ENCODE peak calls at places on chromosomes 16 and 17, in eight cellular contexts. One of them, this sample, is unnamed.

GRCh38 chr16:56675685-56676210 is 6.1 kb downstream of the MT1H start:
- DNase-seq in nephron progenitor cell: peak
- DNase-seq in GDM1: no peak
- DNase-seq in thoracic aorta: no peak
- DNase-seq in AG04450: no peak
- DNase-seq in activated T-cell treated with anti-CD3 and anti-CD28 coated beads, Interleukin-2, amount 50 U/mL, for 1 hour: peak
- DNase-seq in heart right ventricle: no peak
- DNase-seq in NK-92 treated with Interleukin-12 subunit alpha and Interleukin-12 subunit beta, amount 100 ng/mL, for 24 hours: no peak
- DNase-seq in this sample: peak

GRCh38 chr17:17824780-17825614 is 11.8 kb downstream of the SREBF1 start:
- DNase-seq in GDM1: peak
- DNase-seq in activated T-cell treated with anti-CD3 and anti-CD28 coated beads, Interleukin-2, amount 50 U/mL, for 1 hour: no peak
- DNase-seq in thoracic aorta: no peak
- DNase-seq in NK-92 treated with Interleukin-12 subunit alpha and Interleukin-12 subunit beta, amount 100 ng/mL, for 24 hours: no peak
- DNase-seq in nephron progenitor cell: no peak
- DNase-seq in AG04450: no peak
- DNase-seq in heart right ventricle: no peak
- DNase-seq in this sample: no peak

GRCh38 chr17:74736423-74737298 is at the start of gene RAB37:
- DNase-seq in thoracic aorta: no peak
- DNase-seq in NK-92 treated with Interleukin-12 subunit alpha and Interleukin-12 subunit beta, amount 100 ng/mL, for 24 hours: no peak
- DNase-seq in nephron progenitor cell: peak
- DNase-seq in activated T-cell treated with anti-CD3 and anti-CD28 coated beads, Interleukin-2, amount 50 U/mL, for 1 hour: peak
- DNase-seq in heart right ventricle: no peak
- DNase-seq in GDM1: peak
- DNase-seq in AG04450: no peak
- DNase-seq in this sample: peak

GRCh38 chr16:56301391-56301850 is 110.1 kb downstream of the GNAO1 start:
- DNase-seq in nephron progenitor cell: no peak
- DNase-seq in heart right ventricle: no peak
- DNase-seq in NK-92 treated with Interleukin-12 subunit alpha and Interleukin-12 subunit beta, amount 100 ng/mL, for 24 hours: no peak
- DNase-seq in thoracic aorta: no peak
- DNase-seq in activated T-cell treated with anti-CD3 and anti-CD28 coated beads, Interleukin-2, amount 50 U/mL, for 1 hour: no peak
- DNase-seq in GDM1: no peak
- DNase-seq in AG04450: no peak
- DNase-seq in this sample: no peak

GRCh38 chr17:77316651-77317050 is 175.9 kb downstream of the SEC14L1 start:
- DNase-seq in thoracic aorta: no peak
- DNase-seq in AG04450: no peak
- DNase-seq in activated T-cell treated with anti-CD3 and anti-CD28 coated beads, Interleukin-2, amount 50 U/mL, for 1 hour: no peak
- DNase-seq in GDM1: no peak
- DNase-seq in heart right ventricle: no peak
- DNase-seq in NK-92 treated with Interleukin-12 subunit alpha and Interleukin-12 subunit beta, amount 100 ng/mL, for 24 hours: no peak
- DNase-seq in nephron progenitor cell: no peak
- DNase-seq in this sample: no peak

GRCh38 chr16:14371778-14372431 is 258.2 kb downstream of the PARN start:
- DNase-seq in activated T-cell treated with anti-CD3 and anti-CD28 coated beads, Interleukin-2, amount 50 U/mL, for 1 hour: no peak
- DNase-seq in NK-92 treated with Interleukin-12 subunit alpha and Interleukin-12 subunit beta, amount 100 ng/mL, for 24 hours: no peak
- DNase-seq in thoracic aorta: no peak
- DNase-seq in heart right ventricle: no peak
- DNase-seq in nephron progenitor cell: no peak
- DNase-seq in AG04450: no peak
- DNase-seq in GDM1: no peak
- DNase-seq in this sample: no peak

GRCh38 chr17:43917348-43918025 is 10.2 kb upstream of the MPP2 start:
- DNase-seq in heart right ventricle: peak
- DNase-seq in nephron progenitor cell: peak
- DNase-seq in GDM1: no peak
- DNase-seq in NK-92 treated with Interleukin-12 subunit alpha and Interleukin-12 subunit beta, amount 100 ng/mL, for 24 hours: no peak
- DNase-seq in AG04450: no peak
- DNase-seq in thoracic aorta: no peak
- DNase-seq in activated T-cell treated with anti-CD3 and anti-CD28 coated beads, Interleukin-2, amount 50 U/mL, for 1 hour: peak
- DNase-seq in this sample: peak

GRCh38 chr16:31273676-31274075 is 13.9 kb downstream of the ITGAM start:
- DNase-seq in nephron progenitor cell: no peak
- DNase-seq in heart right ventricle: no peak
- DNase-seq in thoracic aorta: no peak
- DNase-seq in AG04450: no peak
- DNase-seq in NK-92 treated with Interleukin-12 subunit alpha and Interleukin-12 subunit beta, amount 100 ng/mL, for 24 hours: no peak
- DNase-seq in activated T-cell treated with anti-CD3 and anti-CD28 coated beads, Interleukin-2, amount 50 U/mL, for 1 hour: no peak
- DNase-seq in GDM1: no peak
- DNase-seq in this sample: no peak

GRCh38 chr17:78853926-78854394 is 13.3 kb upstream of the USP36 start:
- DNase-seq in NK-92 treated with Interleukin-12 subunit alpha and Interleukin-12 subunit beta, amount 100 ng/mL, for 24 hours: no peak
- DNase-seq in nephron progenitor cell: no peak
- DNase-seq in activated T-cell treated with anti-CD3 and anti-CD28 coated beads, Interleukin-2, amount 50 U/mL, for 1 hour: no peak
- DNase-seq in thoracic aorta: no peak
- DNase-seq in AG04450: no peak
- DNase-seq in heart right ventricle: no peak
- DNase-seq in GDM1: no peak
- DNase-seq in this sample: no peak

GRCh38 chr17:60539807-60540206 is 13.8 kb upstream of the APPBP2 start:
- DNase-seq in thoracic aorta: no peak
- DNase-seq in nephron progenitor cell: no peak
- DNase-seq in activated T-cell treated with anti-CD3 and anti-CD28 coated beads, Interleukin-2, amount 50 U/mL, for 1 hour: no peak
- DNase-seq in heart right ventricle: no peak
- DNase-seq in NK-92 treated with Interleukin-12 subunit alpha and Interleukin-12 subunit beta, amount 100 ng/mL, for 24 hours: no peak
- DNase-seq in AG04450: no peak
- DNase-seq in GDM1: no peak
- DNase-seq in this sample: no peak

GRCh38 chr16:5928476-5929055 is 831.0 kb upstream of the EEF2KMT start:
- DNase-seq in GDM1: no peak
- DNase-seq in heart right ventricle: no peak
- DNase-seq in thoracic aorta: no peak
- DNase-seq in AG04450: no peak
- DNase-seq in NK-92 treated with Interleukin-12 subunit alpha and Interleukin-12 subunit beta, amount 100 ng/mL, for 24 hours: no peak
- DNase-seq in activated T-cell treated with anti-CD3 and anti-CD28 coated beads, Interleukin-2, amount 50 U/mL, for 1 hour: no peak
- DNase-seq in nephron progenitor cell: no peak
- DNase-seq in this sample: no peak

GRCh38 chr16:50618238-50618918 is 62.7 kb downstream of the SNX20 start:
- DNase-seq in activated T-cell treated with anti-CD3 and anti-CD28 coated beads, Interleukin-2, amount 50 U/mL, for 1 hour: no peak
- DNase-seq in heart right ventricle: no peak
- DNase-seq in nephron progenitor cell: no peak
- DNase-seq in thoracic aorta: no peak
- DNase-seq in GDM1: no peak
- DNase-seq in AG04450: no peak
- DNase-seq in NK-92 treated with Interleukin-12 subunit alpha and Interleukin-12 subunit beta, amount 100 ng/mL, for 24 hours: no peak
- DNase-seq in this sample: no peak

GRCh38 chr17:59004338-59005111 is 102.2 kb downstream of the TRIM37 start:
- DNase-seq in thoracic aorta: peak
- DNase-seq in NK-92 treated with Interleukin-12 subunit alpha and Interleukin-12 subunit beta, amount 100 ng/mL, for 24 hours: no peak
- DNase-seq in AG04450: no peak
- DNase-seq in nephron progenitor cell: peak
- DNase-seq in GDM1: peak
- DNase-seq in heart right ventricle: peak
- DNase-seq in activated T-cell treated with anti-CD3 and anti-CD28 coated beads, Interleukin-2, amount 50 U/mL, for 1 hour: peak
- DNase-seq in this sample: peak

GRCh38 chr17:20944014-20944905 is 98.6 kb downstream of the USP22 start:
- DNase-seq in heart right ventricle: no peak
- DNase-seq in NK-92 treated with Interleukin-12 subunit alpha and Interleukin-12 subunit beta, amount 100 ng/mL, for 24 hours: no peak
- DNase-seq in nephron progenitor cell: peak
- DNase-seq in activated T-cell treated with anti-CD3 and anti-CD28 coated beads, Interleukin-2, amount 50 U/mL, for 1 hour: peak
- DNase-seq in thoracic aorta: no peak
- DNase-seq in GDM1: no peak
- DNase-seq in AG04450: no peak
- DNase-seq in this sample: no peak

GRCh38 chr17:11943759-11944347 is 53.4 kb downstream of the ZNF18 start:
- DNase-seq in activated T-cell treated with anti-CD3 and anti-CD28 coated beads, Interleukin-2, amount 50 U/mL, for 1 hour: no peak
- DNase-seq in GDM1: no peak
- DNase-seq in heart right ventricle: no peak
- DNase-seq in NK-92 treated with Interleukin-12 subunit alpha and Interleukin-12 subunit beta, amount 100 ng/mL, for 24 hours: no peak
- DNase-seq in thoracic aorta: no peak
- DNase-seq in AG04450: no peak
- DNase-seq in nephron progenitor cell: no peak
- DNase-seq in this sample: no peak

GRCh38 chr16:23107878-23108277 is 41.4 kb downstream of the USP31 start:
- DNase-seq in NK-92 treated with Interleukin-12 subunit alpha and Interleukin-12 subunit beta, amount 100 ng/mL, for 24 hours: no peak
- DNase-seq in activated T-cell treated with anti-CD3 and anti-CD28 coated beads, Interleukin-2, amount 50 U/mL, for 1 hour: no peak
- DNase-seq in nephron progenitor cell: no peak
- DNase-seq in GDM1: no peak
- DNase-seq in heart right ventricle: no peak
- DNase-seq in AG04450: no peak
- DNase-seq in thoracic aorta: no peak
- DNase-seq in this sample: no peak

GRCh38 chr17:29649359-29649758 is 26.6 kb upstream of the CORO6 start:
- DNase-seq in nephron progenitor cell: no peak
- DNase-seq in NK-92 treated with Interleukin-12 subunit alpha and Interleukin-12 subunit beta, amount 100 ng/mL, for 24 hours: no peak
- DNase-seq in thoracic aorta: no peak
- DNase-seq in heart right ventricle: no peak
- DNase-seq in AG04450: no peak
- DNase-seq in GDM1: no peak
- DNase-seq in activated T-cell treated with anti-CD3 and anti-CD28 coated beads, Interleukin-2, amount 50 U/mL, for 1 hour: no peak
- DNase-seq in this sample: no peak

GRCh38 chr16:72111653-72112451 is 18.2 kb downstream of the DHX38 start:
- DNase-seq in AG04450: no peak
- DNase-seq in NK-92 treated with Interleukin-12 subunit alpha and Interleukin-12 subunit beta, amount 100 ng/mL, for 24 hours: no peak
- DNase-seq in heart right ventricle: no peak
- DNase-seq in thoracic aorta: no peak
- DNase-seq in activated T-cell treated with anti-CD3 and anti-CD28 coated beads, Interleukin-2, amount 50 U/mL, for 1 hour: no peak
- DNase-seq in nephron progenitor cell: no peak
- DNase-seq in GDM1: no peak
- DNase-seq in this sample: no peak

GRCh38 chr17:57988301-57989010 is 402 bp upstream of the VEZF1 start:
- DNase-seq in GDM1: peak
- DNase-seq in AG04450: no peak
- DNase-seq in heart right ventricle: peak
- DNase-seq in NK-92 treated with Interleukin-12 subunit alpha and Interleukin-12 subunit beta, amount 100 ng/mL, for 24 hours: peak
- DNase-seq in activated T-cell treated with anti-CD3 and anti-CD28 coated beads, Interleukin-2, amount 50 U/mL, for 1 hour: peak
- DNase-seq in nephron progenitor cell: no peak
- DNase-seq in thoracic aorta: no peak
- DNase-seq in this sample: peak

GRCh38 chr16:4612474-4612931 is 2.2 kb downstream of the UBALD1 start:
- DNase-seq in activated T-cell treated with anti-CD3 and anti-CD28 coated beads, Interleukin-2, amount 50 U/mL, for 1 hour: no peak
- DNase-seq in heart right ventricle: no peak
- DNase-seq in NK-92 treated with Interleukin-12 subunit alpha and Interleukin-12 subunit beta, amount 100 ng/mL, for 24 hours: no peak
- DNase-seq in thoracic aorta: no peak
- DNase-seq in AG04450: no peak
- DNase-seq in GDM1: no peak
- DNase-seq in nephron progenitor cell: no peak
- DNase-seq in this sample: no peak

GRCh38 chr16:4796982-4797804 is 2.0 kb downstream of the SMIM22 start:
- DNase-seq in AG04450: no peak
- DNase-seq in heart right ventricle: no peak
- DNase-seq in activated T-cell treated with anti-CD3 and anti-CD28 coated beads, Interleukin-2, amount 50 U/mL, for 1 hour: no peak
- DNase-seq in thoracic aorta: no peak
- DNase-seq in nephron progenitor cell: no peak
- DNase-seq in GDM1: no peak
- DNase-seq in NK-92 treated with Interleukin-12 subunit alpha and Interleukin-12 subunit beta, amount 100 ng/mL, for 24 hours: no peak
- DNase-seq in this sample: no peak